ENCODE peak calls at places on chromosomes 11 and 22, in five cellular contexts. One of them, this sample, is unnamed.

GRCh38 chr11:108525161-108525560 is 27.0 kb upstream of the POGLUT3 start:
- DNase-seq in psoas muscle: no peak
- DNase-seq in tibial artery: no peak
- DNase-seq in right lobe of liver: no peak
- DNase-seq in CD4-positive, alpha-beta T cell: no peak
- DNase-seq in this sample: no peak

GRCh38 chr22:42814215-42814614 is 42.9 kb downstream of the ARFGAP3 start:
- DNase-seq in psoas muscle: no peak
- DNase-seq in tibial artery: no peak
- DNase-seq in right lobe of liver: no peak
- DNase-seq in CD4-positive, alpha-beta T cell: no peak
- DNase-seq in this sample: no peak

GRCh38 chr11:116211166-116211565 is 561.6 kb downstream of the BUD13 start:
- DNase-seq in psoas muscle: no peak
- DNase-seq in tibial artery: no peak
- DNase-seq in right lobe of liver: no peak
- DNase-seq in CD4-positive, alpha-beta T cell: no peak
- DNase-seq in this sample: no peak

GRCh38 chr11:64854534-64855502 is 10.4 kb upstream of the CDC42BPG start:
- DNase-seq in psoas muscle: peak; percentile 93
- DNase-seq in tibial artery: peak; percentile 90
- DNase-seq in right lobe of liver: peak; percentile 80
- DNase-seq in CD4-positive, alpha-beta T cell: no peak
- DNase-seq in this sample: peak; percentile 94

GRCh38 chr11:86292912-86293606 is 9.0 kb upstream of the HIKESHI start:
- DNase-seq in psoas muscle: no peak
- DNase-seq in tibial artery: no peak
- DNase-seq in right lobe of liver: no peak
- DNase-seq in CD4-positive, alpha-beta T cell: no peak
- DNase-seq in this sample: no peak

GRCh38 chr11:2678396-2678795 is 21.4 kb downstream of the KCNQ1OT1 start:
- DNase-seq in psoas muscle: no peak
- DNase-seq in tibial artery: no peak
- DNase-seq in right lobe of liver: no peak
- DNase-seq in CD4-positive, alpha-beta T cell: no peak
- DNase-seq in this sample: no peak

GRCh38 chr11:63680842-63681207 is 475 bp upstream of the RTN3 start:
- DNase-seq in psoas muscle: no peak
- DNase-seq in tibial artery: no peak
- DNase-seq in right lobe of liver: no peak
- DNase-seq in CD4-positive, alpha-beta T cell: no peak
- DNase-seq in this sample: peak; percentile 46

GRCh38 chr11:100863080-100863581 is 176.0 kb downstream of the ARHGAP42 start:
- DNase-seq in psoas muscle: peak; percentile 15
- DNase-seq in tibial artery: peak; percentile 27
- DNase-seq in right lobe of liver: no peak
- DNase-seq in CD4-positive, alpha-beta T cell: no peak
- DNase-seq in this sample: no peak

GRCh38 chr22:22919041-22919440 is 31.4 kb downstream of the IGLL5 start:
- DNase-seq in psoas muscle: no peak
- DNase-seq in tibial artery: no peak
- DNase-seq in right lobe of liver: no peak
- DNase-seq in CD4-positive, alpha-beta T cell: no peak
- DNase-seq in this sample: no peak

GRCh38 chr22:40183029-40183581 is 5.4 kb downstream of the TNRC6B start:
- DNase-seq in psoas muscle: no peak
- DNase-seq in tibial artery: no peak
- DNase-seq in right lobe of liver: no peak
- DNase-seq in CD4-positive, alpha-beta T cell: no peak
- DNase-seq in this sample: no peak

GRCh38 chr11:126918556-126918955 is 82.0 kb downstream of the KIRREL3 start:
- DNase-seq in psoas muscle: no peak
- DNase-seq in tibial artery: no peak
- DNase-seq in right lobe of liver: no peak
- DNase-seq in CD4-positive, alpha-beta T cell: no peak
- DNase-seq in this sample: no peak

GRCh38 chr11:97414801-97415200 is 1025.0 kb downstream of the JRKL start:
- DNase-seq in psoas muscle: no peak
- DNase-seq in tibial artery: no peak
- DNase-seq in right lobe of liver: no peak
- DNase-seq in CD4-positive, alpha-beta T cell: no peak
- DNase-seq in this sample: no peak

GRCh38 chr11:13216019-13217006 is 61.3 kb upstream of the BMAL1 start:
- DNase-seq in psoas muscle: peak; percentile 37
- DNase-seq in tibial artery: no peak
- DNase-seq in right lobe of liver: no peak
- DNase-seq in CD4-positive, alpha-beta T cell: no peak
- DNase-seq in this sample: peak; percentile 79

GRCh38 chr11:128026596-128026995 is 560.8 kb downstream of the ETS1 start:
- DNase-seq in psoas muscle: peak; percentile 28
- DNase-seq in tibial artery: peak; percentile 33
- DNase-seq in right lobe of liver: peak; percentile 56
- DNase-seq in CD4-positive, alpha-beta T cell: no peak
- DNase-seq in this sample: peak; percentile 33

GRCh38 chr22:19396934-19397728 is 34.4 kb downstream of the HIRA start:
- DNase-seq in psoas muscle: no peak
- DNase-seq in tibial artery: no peak
- DNase-seq in right lobe of liver: no peak
- DNase-seq in CD4-positive, alpha-beta T cell: no peak
- DNase-seq in this sample: no peak

GRCh38 chr11:43556269-43556668 is 124.3 kb upstream of the HSD17B12 start:
- DNase-seq in psoas muscle: no peak
- DNase-seq in tibial artery: no peak
- DNase-seq in right lobe of liver: no peak
- DNase-seq in CD4-positive, alpha-beta T cell: no peak
- DNase-seq in this sample: no peak

GRCh38 chr22:29691636-29692326 is 28.0 kb upstream of the CABP7 start:
- DNase-seq in psoas muscle: no peak
- DNase-seq in tibial artery: no peak
- DNase-seq in right lobe of liver: no peak
- DNase-seq in CD4-positive, alpha-beta T cell: no peak
- DNase-seq in this sample: no peak

GRCh38 chr11:110763249-110764011 is 51.2 kb upstream of the ARHGAP20 start:
- DNase-seq in psoas muscle: no peak
- DNase-seq in tibial artery: no peak
- DNase-seq in right lobe of liver: peak; percentile 83
- DNase-seq in CD4-positive, alpha-beta T cell: no peak
- DNase-seq in this sample: peak; percentile 54

GRCh38 chr11:46916669-46917108 is 1.7 kb downstream of the LRP4 start:
- DNase-seq in psoas muscle: peak; percentile 69
- DNase-seq in tibial artery: peak; percentile 48
- DNase-seq in right lobe of liver: no peak
- DNase-seq in CD4-positive, alpha-beta T cell: no peak
- DNase-seq in this sample: peak; percentile 73

GRCh38 chr11:102831128-102831708 is 12.2 kb downstream of the MMP3 start:
- DNase-seq in psoas muscle: peak; percentile 43
- DNase-seq in tibial artery: no peak
- DNase-seq in right lobe of liver: peak; percentile 67
- DNase-seq in CD4-positive, alpha-beta T cell: no peak
- DNase-seq in this sample: no peak

GRCh38 chr22:29907753-29908515 is 25.0 kb downstream of the MTMR3 start:
- DNase-seq in psoas muscle: peak; percentile 78
- DNase-seq in tibial artery: peak; percentile 64
- DNase-seq in right lobe of liver: peak; percentile 80
- DNase-seq in CD4-positive, alpha-beta T cell: peak; percentile 13
- DNase-seq in this sample: peak; percentile 94

GRCh38 chr22:20783844-20784723 is 10.2 kb downstream of the SERPIND1 start:
- DNase-seq in psoas muscle: no peak
- DNase-seq in tibial artery: peak; percentile 36
- DNase-seq in right lobe of liver: no peak
- DNase-seq in CD4-positive, alpha-beta T cell: peak; percentile 8
- DNase-seq in this sample: peak; percentile 72

GRCh38 chr11:131934006-131934405 is 563.6 kb downstream of the NTM start:
- DNase-seq in psoas muscle: no peak
- DNase-seq in tibial artery: no peak
- DNase-seq in right lobe of liver: no peak
- DNase-seq in CD4-positive, alpha-beta T cell: no peak
- DNase-seq in this sample: no peak

GRCh38 chr11:75303544-75304224 is 47.8 kb downstream of the ARRB1 start:
- DNase-seq in psoas muscle: no peak
- DNase-seq in tibial artery: no peak
- DNase-seq in right lobe of liver: no peak
- DNase-seq in CD4-positive, alpha-beta T cell: no peak
- DNase-seq in this sample: no peak
- TF ChIP-seq CTCF in psoas muscle: no peak
- TF ChIP-seq CTCF in tibial artery: no peak
- TF ChIP-seq CTCF in right lobe of liver: no peak
- TF ChIP-seq CTCF in CD4-positive, alpha-beta T cell: no peak
- TF ChIP-seq CTCF in this sample: no peak

GRCh38 chr11:57340228-57340627 is 2.1 kb downstream of the P2RX3 start:
- DNase-seq in psoas muscle: no peak
- DNase-seq in tibial artery: no peak
- DNase-seq in right lobe of liver: no peak
- DNase-seq in CD4-positive, alpha-beta T cell: no peak
- DNase-seq in this sample: no peak
- TF ChIP-seq CTCF in psoas muscle: no peak
- TF ChIP-seq CTCF in tibial artery: no peak
- TF ChIP-seq CTCF in right lobe of liver: peak; percentile 12
- TF ChIP-seq CTCF in CD4-positive, alpha-beta T cell: no peak
- TF ChIP-seq CTCF in this sample: no peak

DNA sequence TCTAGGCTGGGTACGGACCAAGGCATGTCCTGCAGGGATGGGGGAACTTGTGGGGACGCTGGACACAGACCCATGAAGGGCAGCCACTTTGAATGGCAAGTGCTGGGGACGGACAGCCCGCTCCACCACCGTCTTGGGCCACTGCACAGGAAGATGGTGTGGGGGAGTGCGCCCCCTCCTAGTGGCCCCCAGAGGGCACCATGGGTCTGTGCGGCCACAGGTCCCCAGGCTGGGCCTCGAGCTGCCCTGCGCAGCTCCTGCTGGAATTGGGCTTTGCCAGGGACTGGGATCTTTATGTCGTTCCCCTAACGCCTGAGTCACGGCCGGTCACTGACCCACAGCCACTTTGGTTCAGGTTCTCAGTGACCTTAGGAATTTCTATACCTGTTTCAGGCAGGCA is 44.4 kb downstream of the NAT10 start:
- DNase-seq in psoas muscle: no peak
- DNase-seq in tibial artery: no peak
- DNase-seq in right lobe of liver: no peak
- DNase-seq in CD4-positive, alpha-beta T cell: no peak
- DNase-seq in this sample: no peak
- TF ChIP-seq CTCF in psoas muscle: peak; percentile 24
- TF ChIP-seq CTCF in tibial artery: peak; percentile 24
- TF ChIP-seq CTCF in right lobe of liver: no peak
- TF ChIP-seq CTCF in CD4-positive, alpha-beta T cell: no peak
- TF ChIP-seq CTCF in this sample: no peak

DNA sequence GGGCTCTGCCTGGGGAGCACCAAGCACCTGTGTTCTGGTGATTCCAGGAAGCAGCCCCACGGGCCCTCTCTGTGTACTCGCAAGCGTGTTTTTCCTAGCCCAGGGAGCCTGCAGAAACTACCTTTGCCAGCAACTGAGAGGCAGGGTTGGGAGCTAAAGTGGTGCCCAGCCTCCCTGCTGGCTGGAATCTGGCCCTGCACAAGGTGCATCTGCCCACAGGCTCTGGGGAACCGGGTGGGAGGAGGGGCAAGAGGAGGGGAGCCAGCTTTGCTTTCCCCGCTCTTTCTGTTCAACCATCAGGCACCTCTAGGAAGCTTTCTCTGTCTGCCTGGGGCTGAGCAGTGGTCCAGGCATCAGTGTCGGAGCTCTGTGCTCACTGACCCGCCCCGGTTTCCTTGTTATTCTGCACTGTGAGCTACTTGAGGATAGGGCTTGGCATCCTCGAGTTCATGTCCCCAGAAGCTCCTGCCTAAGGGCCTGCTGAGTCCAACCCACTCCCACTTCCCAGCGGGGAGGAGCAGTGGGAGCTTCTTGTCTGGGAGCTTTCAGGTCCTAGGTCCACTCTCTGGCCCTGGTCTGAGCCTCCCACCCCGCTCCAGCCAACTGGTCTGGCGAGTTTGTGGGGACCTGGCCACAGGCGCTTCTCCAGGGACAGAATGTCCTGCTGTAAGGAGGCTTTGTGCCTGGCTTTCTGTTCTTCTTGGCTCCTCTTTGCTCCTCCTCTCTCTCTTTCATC is 14.9 kb downstream of the DAGLA start:
- DNase-seq in psoas muscle: peak; percentile 75
- DNase-seq in tibial artery: peak; percentile 76
- DNase-seq in right lobe of liver: no peak
- DNase-seq in CD4-positive, alpha-beta T cell: no peak
- DNase-seq in this sample: peak; percentile 48
- TF ChIP-seq CTCF in psoas muscle: peak; percentile 40
- TF ChIP-seq CTCF in tibial artery: no peak
- TF ChIP-seq CTCF in right lobe of liver: no peak
- TF ChIP-seq CTCF in CD4-positive, alpha-beta T cell: no peak
- TF ChIP-seq CTCF in this sample: no peak

GRCh38 chr11:9060700-9061111 is 30.7 kb downstream of the SCUBE2 start:
- DNase-seq in psoas muscle: no peak
- DNase-seq in tibial artery: no peak
- DNase-seq in right lobe of liver: no peak
- DNase-seq in CD4-positive, alpha-beta T cell: no peak
- DNase-seq in this sample: peak; percentile 10
- TF ChIP-seq CTCF in psoas muscle: no peak
- TF ChIP-seq CTCF in tibial artery: no peak
- TF ChIP-seq CTCF in right lobe of liver: no peak
- TF ChIP-seq CTCF in CD4-positive, alpha-beta T cell: no peak
- TF ChIP-seq CTCF in this sample: no peak